ENCODE peak calls at places on chromosomes 4 and X, in nine cellular contexts. L is activated CD4-positive, alpha-beta T cell treated with anti-CD3 and anti-CD28 coated beads for 4 hours; S is pulmonary artery endothelial cell; X is cardiac muscle cell; J is NT2/D1; C is ACHN; H is globus pallidus; W is COR-L47; I is sciatic nerve. D is an unnamed sample.

GRCh38 chr4:22435652-22436051 is 80.2 kb downstream of the ADGRA3 start:
- DNase-seq in S (no peak), H (no peak), L (no peak), J (no peak), I (no peak), C (no peak), W (no peak), X (no peak), D (no peak)

GRCh38 chrX:15881498-15881897 is 26.9 kb upstream of the AP1S2 start:
- DNase-seq in I (no peak), S (no peak), C (no peak), X (no peak), L (no peak), H (no peak), W (no peak), J (no peak), D (no peak)

GRCh38 chr4:8192748-8193738 is 6.0 kb upstream of the SH3TC1 start:
- DNase-seq in J (no peak), C (peak; percentile 57), X (peak; percentile 65), I (no peak), W (peak; percentile 76), L (no peak), S (no peak), H (no peak), D (no peak)

GRCh38 chr4:141768954-141769353 is 132.6 kb downstream of the IL15 start:
- DNase-seq in I (no peak), X (peak; percentile 46), C (no peak), H (no peak), L (no peak), J (no peak), W (no peak), S (peak; percentile 71), D (no peak)

GRCh38 chrX:68832516-68833447 is 4.0 kb downstream of the EFNB1 start:
- DNase-seq in H (no peak), X (no peak), J (no peak), C (no peak), L (no peak), S (no peak), W (no peak), I (peak; percentile 54), D (no peak)

GRCh38 chrX:6386837-6387236 is 148.1 kb downstream of the VCX3A start:
- DNase-seq in C (no peak), H (no peak), L (no peak), J (no peak), X (no peak), W (no peak), I (no peak), S (no peak), D (no peak)

GRCh38 chrX:18871161-18871880 is 112.6 kb downstream of the PHKA2 start:
- DNase-seq in C (no peak), I (no peak), J (no peak), X (peak; percentile 50), H (no peak), L (no peak), S (no peak), W (no peak), D (no peak)

GRCh38 chr4:11367371-11367770 is 61.3 kb downstream of the HS3ST1 start:
- DNase-seq in H (peak; percentile 82), L (no peak), C (no peak), I (peak; percentile 91), W (peak; percentile 40), J (no peak), S (no peak), X (peak; percentile 96), D (no peak)

GRCh38 chr4:16124232-16124631 is 40.4 kb upstream of the PROM1 start:
- DNase-seq in C (no peak), L (no peak), I (no peak), J (no peak), H (no peak), W (peak; percentile 75), S (no peak), X (peak; percentile 24), D (no peak)

D was measured in iPS DF 19.7.